ENCODE peak calls at places on chromosomes 5 and 9, in six cellular contexts. F is germinal center; X is right atrium auricular region; Q is CD8-positive, alpha-beta memory T cell; Y is cardiac muscle cell; C is B cell. G is an unnamed sample.

GRCh38 chr5:138536215-138536614 is 6.8 kb downstream of the ETF1 start:
- DNase-seq in C (no peak), Q (no peak), F (no peak), X (no peak), Y (no peak), G (no peak)

GRCh38 chr5:96509721-96510383 is 76.8 kb upstream of the PCSK1 start:
- DNase-seq in X (no peak), C (no peak), Y (peak; percentile 92), Q (no peak), F (no peak), G (no peak)

GRCh38 chr5:127885176-127885575 is 182.0 kb downstream of the CCDC192 start:
- DNase-seq in Q (no peak), F (no peak), C (no peak), X (no peak), Y (no peak), G (no peak)

GRCh38 chr9:16628421-16628820 is 242.0 kb downstream of the BNC2 start:
- DNase-seq in C (no peak), F (no peak), Q (no peak), Y (peak; percentile 63), X (no peak), G (no peak)

GRCh38 chr5:60978968-60979367 is 34.0 kb downstream of the NDUFAF2 start:
- DNase-seq in C (no peak), X (no peak), Y (no peak), F (no peak), Q (no peak), G (no peak)

GRCh38 chr5:177382423-177383029 is 1.7 kb upstream of the SLC34A1 start:
- DNase-seq in Q (peak; percentile 39), F (no peak), C (no peak), X (no peak), Y (peak; percentile 51), G (no peak)

GRCh38 chr5:36177715-36178556 is 26.0 kb downstream of the SKP2 start:
- DNase-seq in F (peak; percentile 5), Y (peak; percentile 72), X (no peak), Q (no peak), C (no peak), G (peak; percentile 48)

GRCh38 chr5:98769006-98769255 is 4.5 kb upstream of the RGMB start:
- DNase-seq in X (no peak), Y (no peak), Q (peak; percentile 51), C (peak; percentile 70), F (peak; percentile 33), G (no peak)

GRCh38 chr5:54656261-54656728 is 138.7 kb downstream of the SNX18 start:
- DNase-seq in F (no peak), Q (no peak), X (no peak), Y (peak; percentile 62), C (no peak), G (no peak)

GRCh38 chr5:130479045-130479804 is 575.0 kb downstream of the CHSY3 start:
- DNase-seq in F (no peak), X (no peak), C (no peak), Q (no peak), Y (no peak), G (no peak)

GRCh38 chr9:18658764-18659705 is 185.1 kb downstream of the ADAMTSL1 start:
- DNase-seq in C (no peak), Y (peak; percentile 76), X (no peak), F (no peak), Q (no peak), G (no peak)

GRCh38 chr9:137130176-137130755 is 8.7 kb upstream of the GRIN1 start:
- DNase-seq in Q (no peak), C (no peak), Y (peak; percentile 11), X (no peak), F (no peak), G (no peak)

GRCh38 chr9:119283118-119283794 is 86.0 kb downstream of the BRINP1 start:
- DNase-seq in F (no peak), Q (no peak), X (peak; percentile 79), Y (peak; percentile 13), C (no peak), G (no peak)

GRCh38 chr5:102853680-102854079 is 98.6 kb downstream of the PAM start:
- DNase-seq in Y (no peak), F (no peak), Q (no peak), C (no peak), X (no peak), G (no peak)

GRCh38 chr9:128683340-128684064 is 5.5 kb upstream of the SET start:
- DNase-seq in Q (peak; percentile 13), F (peak; percentile 61), X (no peak), C (peak; percentile 80), Y (peak; percentile 89), G (no peak)

GRCh38 chr9:104872959-104873850 is 54.8 kb downstream of the ABCA1 start:
- DNase-seq in Q (no peak), Y (peak; percentile 85), F (no peak), X (peak; percentile 67), C (no peak), G (peak; percentile 80)

GRCh38 chr9:126248680-126249079 is 77.9 kb upstream of the MVB12B start:
- DNase-seq in Y (peak; percentile 85), X (no peak), F (no peak), Q (no peak), C (no peak), G (no peak)

GRCh38 chr9:133679466-133680051 is 43.4 kb downstream of the DBH start:
- DNase-seq in Y (peak; percentile 42), Q (no peak), C (no peak), F (no peak), X (no peak), G (no peak)

GRCh38 chr5:73018892-73019291 is 63.1 kb downstream of the FCHO2 start:
- DNase-seq in X (no peak), Q (no peak), C (no peak), F (no peak), Y (no peak), G (no peak)

GRCh38 chr5:80973027-80973426 is 12.9 kb downstream of the RASGRF2 start:
- DNase-seq in F (no peak), C (no peak), Y (no peak), Q (peak; percentile 46), X (no peak), G (no peak)

GRCh38 chr9:97510797-97511761 is 9.6 kb downstream of the TMOD1 start:
- DNase-seq in C (no peak), X (peak; percentile 62), Y (peak; percentile 8), Q (no peak), F (no peak), G (no peak)

GRCh38 chr5:117454716-117455212 is 880.1 kb upstream of the SEMA6A start:
- DNase-seq in Y (peak; percentile 41), C (peak; percentile 57), F (peak; percentile 36), X (peak; percentile 61), Q (peak; percentile 28), G (peak; percentile 50)

GRCh38 chr5:21802869-21803490 is 1050.2 kb downstream of the CDH12 start:
- DNase-seq in F (no peak), C (peak; percentile 10), X (no peak), Y (peak; percentile 50), Q (no peak), G (peak; percentile 18)

GRCh38 chr5:35852084-35852734 is 4.5 kb upstream of the IL7R start:
- DNase-seq in Y (peak; percentile 17), C (peak; percentile 21), Q (peak; percentile 70), F (no peak), X (no peak), G (no peak)

GRCh38 chr5:155402927-155403645 is 389.5 kb downstream of the KIF4B start:
- DNase-seq in C (no peak), X (no peak), Y (no peak), Q (no peak), F (no peak), G (no peak)

GRCh38 chr5:130836729-130837660 is 328.1 kb downstream of the HINT1 start:
- DNase-seq in Y (peak; percentile 10), C (no peak), F (no peak), X (no peak), Q (no peak), G (no peak)

G was measured in HepG2.